ENCODE peak calls at places on chromosomes 5 and 9, in eight cellular contexts. T, C, F, O, H, I, U and B are unnamed samples.

GRCh38 chr5:152688561-152689274 is 283.6 kb upstream of the NMUR2 start:
- DNase-seq in T (no peak), U (peak; percentile 80), H (no peak), I (peak; percentile 54), O (no peak), F (peak; percentile 36), C (peak; percentile 99), B (no peak)

GRCh38 chr5:92207156-92207555 is 824.0 kb upstream of the ARRDC3 start:
- DNase-seq in T (no peak), O (no peak), F (no peak), I (no peak), U (no peak), H (no peak), C (no peak), B (no peak)

GRCh38 chr5:65205016-65205415 is 276.7 kb downstream of the ADAMTS6 start:
- DNase-seq in F (no peak), I (no peak), C (peak; percentile 20), O (no peak), H (no peak), U (no peak), T (no peak), B (no peak)

GRCh38 chr5:171535162-171535561 is 115.7 kb downstream of the FGF18 start:
- DNase-seq in F (no peak), T (no peak), U (no peak), H (no peak), C (no peak), O (no peak), I (no peak), B (no peak)

GRCh38 chr5:82259172-82259800 is 18.9 kb downstream of the RPS23 start:
- DNase-seq in H (peak; percentile 10), F (no peak), I (peak; percentile 35), C (peak; percentile 26), T (no peak), O (no peak), U (peak; percentile 56), B (no peak)

GRCh38 chr5:180784497-180785097 is 18.0 kb downstream of the MGAT1 start:
- DNase-seq in O (peak; percentile 82), U (peak; percentile 88), F (peak; percentile 85), H (peak; percentile 78), I (peak; percentile 85), T (peak; percentile 89), C (peak; percentile 77), B (peak; percentile 87)

GRCh38 chr5:140202078-140202477 is 27.1 kb downstream of the CYSTM1 start:
- DNase-seq in H (no peak), C (peak; percentile 62), T (no peak), F (no peak), U (no peak), O (no peak), I (no peak), B (no peak)

GRCh38 chr5:32290922-32291321 is 21.8 kb downstream of the MTMR12 start:
- DNase-seq in I (no peak), T (no peak), F (no peak), O (peak; percentile 36), U (no peak), C (no peak), H (no peak), B (no peak)

GRCh38 chr5:38780950-38781349 is 64.9 kb upstream of the OSMR start:
- DNase-seq in C (peak; percentile 80), O (peak; percentile 42), T (peak; percentile 86), H (no peak), I (peak; percentile 39), U (peak; percentile 91), F (peak; percentile 76), B (no peak)

GRCh38 chr5:35038891-35039290 is 8.9 kb downstream of the AGXT2 start:
- DNase-seq in F (no peak), C (peak; percentile 15), O (no peak), T (no peak), H (no peak), I (no peak), U (peak; percentile 36), B (no peak)

GRCh38 chr9:78325343-78325742 is 28.4 kb downstream of the PSAT1 start:
- DNase-seq in T (no peak), U (peak; percentile 68), I (no peak), H (no peak), C (peak; percentile 55), F (no peak), O (peak; percentile 17), B (peak; percentile 29)

GRCh38 chr5:178346607-178347334 is 114.2 kb upstream of the PHYKPL start:
- DNase-seq in H (no peak), U (no peak), T (no peak), O (no peak), F (peak; percentile 24), I (no peak), C (no peak), B (no peak)

GRCh38 chr5:59799668-59800374 is 93.7 kb downstream of the PDE4D start:
- DNase-seq in C (no peak), F (no peak), O (no peak), I (peak; percentile 68), T (no peak), H (peak; percentile 30), U (peak; percentile 82), B (peak; percentile 57)

GRCh38 chr9:79687131-79687447 is 115.3 kb downstream of the TLE4 start:
- DNase-seq in U (no peak), F (no peak), T (no peak), O (no peak), I (no peak), C (peak; percentile 34), H (no peak), B (no peak)
- H3K4me3 ChIP-seq in U (no peak overlapping the region), F (no peak overlapping the region), T (no peak overlapping the region), O (no peak overlapping the region), I (no peak overlapping the region), C (no peak overlapping the region), H (no peak overlapping the region), B (no peak overlapping the region)

DNA sequence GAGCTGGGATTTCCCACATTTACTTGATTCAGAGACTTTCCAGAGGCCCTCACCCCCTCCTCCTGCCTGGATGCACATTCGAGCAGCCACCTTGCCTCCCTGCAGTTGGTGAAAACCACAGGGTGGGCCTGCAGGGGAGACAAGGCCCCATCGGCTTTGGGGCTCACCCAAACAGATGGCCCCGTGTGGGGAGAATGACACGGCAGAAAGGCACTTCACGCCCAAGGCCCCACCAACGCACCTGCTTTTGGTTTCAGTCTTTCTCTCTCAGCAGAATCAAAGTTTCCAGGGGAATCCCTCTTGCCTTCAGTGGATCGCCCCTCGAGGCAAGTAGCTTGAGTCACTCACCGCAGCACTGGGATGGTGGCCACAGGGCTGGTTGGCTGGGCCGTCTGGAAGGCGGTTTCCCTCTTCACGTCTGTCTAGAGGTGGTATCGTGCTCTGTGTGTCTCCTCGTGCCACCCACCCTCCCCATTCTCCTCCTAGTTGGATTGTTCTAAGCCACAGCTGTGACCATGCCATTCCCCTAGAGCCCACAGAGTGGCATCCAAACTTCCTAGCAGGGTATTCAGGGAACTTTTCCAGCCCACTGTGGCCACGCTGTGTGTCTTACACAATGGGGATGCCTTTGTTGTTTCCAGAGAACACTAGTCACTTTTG is 31.8 kb downstream of the SEC61B start:
- DNase-seq in F (no peak), I (no peak), O (peak; percentile 49), T (no peak), H (no peak), U (no peak), C (peak; percentile 18), B (peak; percentile 20)
- H3K4me3 ChIP-seq in F (no peak overlapping the region), I (no peak overlapping the region), O (no peak overlapping the region), T (no peak overlapping the region), H (no peak overlapping the region), U (no peak overlapping the region), C (no peak overlapping the region), B (no peak overlapping the region)

DNA sequence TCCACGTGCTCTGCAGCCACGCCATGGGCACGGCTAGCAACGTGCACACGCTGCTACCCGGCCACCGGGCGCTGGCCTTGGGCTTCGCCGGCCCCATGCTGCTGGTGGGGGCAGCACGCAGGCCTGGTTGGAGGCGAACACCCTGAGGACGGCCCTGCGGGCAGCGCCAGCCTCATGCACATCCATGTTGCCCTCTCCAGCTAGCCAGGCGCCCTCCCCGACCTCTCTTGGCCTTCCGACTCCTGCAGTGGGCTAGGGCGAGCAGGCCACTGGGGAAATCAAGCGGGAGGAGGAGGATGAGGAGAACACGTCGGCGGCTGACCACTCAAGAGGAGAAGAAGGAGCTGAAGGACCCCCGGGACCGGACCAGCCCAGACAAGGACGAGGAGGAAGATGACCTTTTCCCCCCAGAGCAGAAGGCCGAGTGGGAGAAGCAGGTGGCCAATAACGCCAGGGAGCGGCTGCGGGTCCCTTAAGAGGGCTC is 73.3 kb downstream of the INSL6 start:
- DNase-seq in T (peak; percentile 62), H (peak; percentile 15), I (no peak), F (no peak), U (no peak), C (no peak), O (no peak), B (no peak)
- H3K4me3 ChIP-seq in T (no peak overlapping the region), H (no peak overlapping the region), I (no peak overlapping the region), F (no peak overlapping the region), U (no peak overlapping the region), C (no peak overlapping the region), O (no peak overlapping the region), B (no peak overlapping the region)

DNA sequence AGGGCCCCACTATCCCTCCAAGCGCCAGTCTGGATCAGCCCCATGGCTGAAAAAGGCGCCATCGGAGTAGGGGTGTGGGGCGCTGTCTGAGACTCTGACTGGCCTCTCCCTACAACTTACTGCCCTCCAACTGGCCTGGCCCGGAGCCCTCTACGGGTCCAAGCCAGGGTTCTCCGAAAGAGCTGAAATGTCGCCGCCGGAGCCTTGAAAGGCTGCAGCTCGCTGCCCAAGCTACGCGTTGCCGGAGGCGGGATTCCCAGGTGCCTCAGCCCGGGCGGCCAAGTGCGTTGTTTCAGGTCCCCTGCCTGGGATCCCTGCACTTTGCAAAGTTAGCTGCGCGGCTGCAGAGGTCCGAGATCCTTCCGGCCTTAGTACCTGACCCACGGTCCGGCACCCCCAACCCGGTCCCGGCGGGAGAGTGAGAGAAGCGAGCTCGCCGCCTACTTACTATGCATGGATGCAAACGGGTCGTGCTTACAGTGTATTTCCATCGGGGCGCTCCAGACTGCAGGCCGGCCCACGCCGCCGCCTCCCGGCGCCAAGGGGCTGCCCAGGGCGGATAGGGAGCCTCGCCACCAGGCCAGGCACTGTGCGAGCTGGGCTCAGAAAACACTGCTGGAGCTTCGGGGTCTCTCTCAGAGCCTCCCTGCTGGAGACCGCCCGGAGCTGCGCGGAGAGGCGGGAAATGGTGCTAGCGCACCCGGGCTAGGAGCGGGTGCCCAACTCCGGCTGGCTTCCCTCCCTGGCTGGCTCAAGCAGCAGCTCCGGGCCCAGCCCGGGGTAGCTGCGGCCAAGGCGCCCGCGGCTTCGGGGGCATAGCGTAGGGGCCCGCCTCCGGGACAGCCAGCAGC is 7.8 kb downstream of the PAX5 start:
- DNase-seq in U (no peak), C (no peak), H (peak; percentile 82), F (no peak), I (no peak), O (no peak), T (no peak), B (no peak)
- H3K4me3 ChIP-seq in U (no peak overlapping the region), C (no peak overlapping the region), H (peak overlapping the region; percentile 42), F (peak overlapping the region; percentile 4), I (peak overlapping the region; percentile 40), O (no peak overlapping the region), T (peak overlapping the region; percentile 37), B (no peak overlapping the region)

DNA sequence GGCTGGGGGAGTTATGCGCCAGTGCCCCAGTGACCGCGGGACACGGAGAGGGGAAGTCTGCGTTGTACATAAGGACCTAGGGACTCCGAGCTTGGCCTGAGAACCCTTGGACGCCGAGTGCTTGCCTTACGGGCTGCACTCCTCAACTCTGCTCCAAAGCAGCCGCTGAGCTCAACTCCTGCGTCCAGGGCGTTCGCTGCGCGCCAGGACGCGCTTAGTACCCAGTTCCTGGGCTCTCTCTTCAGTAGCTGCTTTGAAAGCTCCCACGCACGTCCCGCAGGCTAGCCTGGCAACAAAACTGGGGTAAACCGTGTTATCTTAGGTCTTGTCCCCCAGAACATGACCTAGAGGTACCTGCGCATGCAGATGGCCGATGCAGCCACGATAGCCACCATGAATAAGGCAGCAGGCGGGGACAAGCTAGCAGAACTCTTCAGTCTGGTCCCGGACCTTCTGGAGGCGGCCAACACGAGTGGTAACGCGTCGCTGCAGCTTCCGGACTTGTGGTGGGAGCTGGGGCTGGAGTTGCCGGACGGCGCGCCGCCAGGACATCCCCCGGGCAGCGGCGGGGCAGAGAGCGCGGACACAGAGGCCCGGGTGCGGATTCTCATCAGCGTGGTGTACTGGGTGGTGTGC is at the start of gene RXFP3:
- DNase-seq in T (no peak), C (peak; percentile 52), F (no peak), H (peak; percentile 51), O (no peak), U (peak; percentile 44), I (no peak), B (no peak)
- H3K4me3 ChIP-seq in T (peak within 1 kb of the TSS; percentile 39), C (peak within 1 kb of the TSS; percentile 47), F (peak within 1 kb of the TSS; percentile 36), H (peak within 1 kb of the TSS; percentile 59), O (no peak within 1 kb of the TSS), U (peak within 1 kb of the TSS; percentile 59), I (no peak within 1 kb of the TSS), B (no peak within 1 kb of the TSS)